ENCODE peak calls at places on chromosomes 13 and 19, in four cellular contexts. M is hippocampal formation, S is KBM-7, U is T-helper 17 cell. X is an unnamed sample.

GRCh38 chr13:111622051-111622531 is 301.6 kb downstream of the TEX29 start:
- DNase-seq in M (no peak), U (no peak), S (no peak), X (no peak)

GRCh38 chr13:50531917-50532899 is 311.3 kb downstream of the DLEU7 start:
- DNase-seq in U (no peak), M (peak), S (peak), X (no peak)

GRCh38 chr19:50312967-50313811 is 16.0 kb downstream of the KCNC3 start:
- DNase-seq in S (no peak), M (no peak), U (no peak), X (no peak)

GRCh38 chr13:104571161-104571889 is 1505.1 kb upstream of the SLC10A2 start:
- DNase-seq in S (peak), U (no peak), M (peak), X (peak)

GRCh38 chr19:56566904-56567273 is 379 bp upstream of the ZNF470 start:
- DNase-seq in S (no peak), U (no peak), M (peak), X (peak)

GRCh38 chr13:36074659-36075058 is 56.5 kb downstream of the DCLK1 start:
- DNase-seq in S (no peak), M (peak), U (no peak), X (no peak)

GRCh38 chr19:19558055-19558454 is 20.0 kb downstream of the CILP2 start:
- DNase-seq in U (no peak), M (no peak), S (no peak), X (no peak)

GRCh38 chr19:31500921-31501320 is 151.7 kb upstream of the TSHZ3 start:
- DNase-seq in M (no peak), S (no peak), U (no peak), X (no peak)

GRCh38 chr19:32599736-32600157 is 18.8 kb downstream of the PDCD5 start:
- DNase-seq in S (peak), U (no peak), M (peak), X (no peak)

GRCh38 chr19:19193926-19194325 is 1.9 kb downstream of the RFXANK start:
- DNase-seq in S (no peak), U (no peak), M (no peak), X (no peak)

GRCh38 chr13:40161931-40162330 is 504.5 kb downstream of the FOXO1 start:
- DNase-seq in U (no peak), M (no peak), S (no peak), X (no peak)

GRCh38 chr13:106685142-106685541 is 117.2 kb upstream of the ARGLU1 start:
- DNase-seq in M (no peak), S (no peak), U (no peak), X (no peak)

GRCh38 chr13:107210216-107211010 is 642.5 kb upstream of the ARGLU1 start:
- DNase-seq in S (no peak), U (no peak), M (no peak), X (no peak)

GRCh38 chr19:4054471-4055208 is 12.1 kb downstream of the ZBTB7A start:
- DNase-seq in U (no peak), S (no peak), M (no peak), X (no peak)

GRCh38 chr19:7748756-7749155 is 1.4 kb upstream of the CD209 start:
- DNase-seq in U (no peak), S (peak), M (no peak), X (no peak)

GRCh38 chr19:44212865-44213346 is 574 bp downstream of the ZNF227 start:
- DNase-seq in U (no peak), M (no peak), S (no peak), X (no peak)

GRCh38 chr13:20404488-20405222 is 121.0 kb downstream of the CRYL1 start:
- DNase-seq in S (no peak), M (no peak), U (no peak), X (no peak)

GRCh38 chr19:53664760-53665159 is 33.0 kb downstream of the DPRX start:
- DNase-seq in U (no peak), M (no peak), S (no peak), X (no peak)

GRCh38 chr13:49655906-49656305 is 27.6 kb downstream of the ARL11 start:
- DNase-seq in M (no peak), U (no peak), S (no peak), X (no peak)

GRCh38 chr13:50222569-50223332 is 207.5 kb downstream of the KCNRG start:
- DNase-seq in U (no peak), S (peak), M (peak), X (no peak)

GRCh38 chr19:33301011-33301899 is 1.1 kb downstream of the CEBPA start:
- DNase-seq in U (no peak), S (peak), M (no peak), X (peak)

GRCh38 chr19:39941615-39942507 is 7.4 kb upstream of the FCGBP start:
- DNase-seq in U (no peak), S (peak), M (peak), X (no peak)

GRCh38 chr13:23866420-23867026 is 22.7 kb downstream of the MIPEP start:
- DNase-seq in S (no peak), M (no peak), U (no peak), X (no peak)

GRCh38 chr13:37453246-37453645 is 145.3 kb downstream of the POSTN start:
- DNase-seq in S (no peak), U (no peak), M (no peak), X (no peak)

GRCh38 chr19:42129399-42130253 is 2.6 kb downstream of the POU2F2 start:
- DNase-seq in S (no peak), M (no peak), U (no peak), X (no peak)

GRCh38 chr19:3055741-3056453 is 6.4 kb downstream of the TLE5 start:
- DNase-seq in M (no peak), U (no peak), S (no peak), X (no peak)

GRCh38 chr19:1851581-1852293 is 3.5 kb upstream of the REXO1 start:
- DNase-seq in S (no peak), U (peak), M (no peak), X (no peak)

GRCh38 chr13:27283906-27284523 is 13.4 kb downstream of the RASL11A start:
- DNase-seq in U (no peak), S (peak), M (peak), X (no peak)

GRCh38 chr13:62356977-62357376 is 941.3 kb upstream of the PCDH20 start:
- DNase-seq in S (no peak), M (no peak), U (no peak), X (no peak)

GRCh38 chr13:103607995-103608394 is 541.8 kb upstream of the SLC10A2 start:
- DNase-seq in S (no peak), U (no peak), M (no peak), X (no peak)

GRCh38 chr19:45470147-45471081 is 2.6 kb downstream of the FOSB start:
- DNase-seq in S (peak), M (no peak), U (no peak), X (no peak)

GRCh38 chr13:110305949-110306339 is 1.0 kb downstream of the COL4A1 start:
- DNase-seq in U (no peak), S (no peak), M (no peak), X (no peak)

GRCh38 chr19:39558623-39559117 is 18.7 kb upstream of the EID2 start:
- DNase-seq in M (no peak), U (no peak), S (no peak), X (no peak)

GRCh38 chr13:21683034-21683733 is 12.3 kb downstream of the FGF9 start:
- DNase-seq in U (no peak), S (no peak), M (no peak), X (no peak)

GRCh38 chr13:71005919-71006318 is 861.1 kb downstream of the DACH1 start:
- DNase-seq in M (no peak), S (no peak), U (no peak), X (no peak)

GRCh38 chr19:2529473-2529918 is 53.6 kb downstream of the GADD45B start:
- DNase-seq in S (no peak), U (no peak), M (no peak), X (no peak)

X was measured in mesothelial cell of epicardium.